ENCODE peak calls at places on chromosome 1, in four cellular contexts. X is WTC11, O is H1, G is K562. H is an unnamed sample.

GRCh38 chr1:29124366-29125236 is 898 bp upstream of the TMEM200B start:
- DNase-seq in X (peak; percentile 93), O (peak; percentile 93), G (peak; percentile 95), H (peak; percentile 96)

GRCh38 chr1:115908565-115909334 is 67.6 kb upstream of the SLC22A15 start:
- DNase-seq in X (no peak), O (no peak), G (no peak), H (no peak)

GRCh38 chr1:156420209-156421061 is 51.4 kb downstream of the RHBG start:
- DNase-seq in X (peak; percentile 64), O (peak; percentile 80), G (no peak), H (peak; percentile 68)

GRCh38 chr1:38029081-38029681 is 16.6 kb downstream of the UTP11 start:
- DNase-seq in X (peak; percentile 77), O (peak; percentile 77), G (peak; percentile 47), H (peak; percentile 87)

GRCh38 chr1:228367798-228368791 is 38.5 kb downstream of the TRIM11 start:
- DNase-seq in X (peak; percentile 48), O (no peak), G (peak; percentile 96), H (no peak)

GRCh38 chr1:4564083-4564482 is 90.3 kb upstream of the AJAP1 start:
- DNase-seq in X (no peak), O (no peak), G (no peak), H (no peak)

GRCh38 chr1:207404849-207405525 is 49.1 kb upstream of the CR2 start:
- DNase-seq in X (no peak), O (no peak), G (peak; percentile 70), H (peak; percentile 52)

GRCh38 chr1:67856921-67857320 is 23.7 kb upstream of the GNG12 start:
- DNase-seq in X (no peak), O (no peak), G (no peak), H (no peak)

GRCh38 chr1:109668123-109668800 is 405 bp downstream of the GSTM2 start:
- DNase-seq in X (no peak), O (no peak), G (peak; percentile 5), H (no peak)

GRCh38 chr1:53470155-53470554 is 11.0 kb downstream of the DMRTB1 start:
- DNase-seq in X (peak; percentile 98), O (peak; percentile 99), G (peak; percentile 84), H (no peak)

GRCh38 chr1:47659141-47659540 is 221.3 kb downstream of the FOXD2 start:
- DNase-seq in X (no peak), O (no peak), G (no peak), H (no peak)

GRCh38 chr1:10378071-10378841 is 20.6 kb upstream of the PGD start:
- DNase-seq in X (no peak), O (no peak), G (peak; percentile 49), H (no peak)

GRCh38 chr1:168834225-168834872 is 105.3 kb upstream of the DPT start:
- DNase-seq in X (no peak), O (no peak), G (no peak), H (no peak)

GRCh38 chr1:2091611-2092604 is 41.7 kb downstream of the PRKCZ start:
- DNase-seq in X (peak; percentile 83), O (peak; percentile 92), G (peak; percentile 82), H (no peak)

GRCh38 chr1:226126824-226127591 is 59.5 kb downstream of the ACBD3 start:
- DNase-seq in X (peak; percentile 25), O (no peak), G (no peak), H (no peak)

GRCh38 chr1:206684003-206684402 is 702 bp upstream of the MAPKAPK2 start:
- DNase-seq in X (no peak), O (no peak), G (no peak), H (no peak)

GRCh38 chr1:185467125-185467524 is 150.1 kb upstream of the IVNS1ABP start:
- DNase-seq in X (no peak), O (no peak), G (no peak), H (no peak)

GRCh38 chr1:185464788-185465187 is 147.7 kb upstream of the IVNS1ABP start:
- DNase-seq in X (no peak), O (no peak), G (no peak), H (no peak)

GRCh38 chr1:185459141-185459540 is 142.1 kb upstream of the IVNS1ABP start:
- DNase-seq in X (no peak), O (no peak), G (no peak), H (no peak)

GRCh38 chr1:185463433-185463832 is 146.4 kb upstream of the IVNS1ABP start:
- DNase-seq in X (no peak), O (no peak), G (no peak), H (no peak)

DNA sequence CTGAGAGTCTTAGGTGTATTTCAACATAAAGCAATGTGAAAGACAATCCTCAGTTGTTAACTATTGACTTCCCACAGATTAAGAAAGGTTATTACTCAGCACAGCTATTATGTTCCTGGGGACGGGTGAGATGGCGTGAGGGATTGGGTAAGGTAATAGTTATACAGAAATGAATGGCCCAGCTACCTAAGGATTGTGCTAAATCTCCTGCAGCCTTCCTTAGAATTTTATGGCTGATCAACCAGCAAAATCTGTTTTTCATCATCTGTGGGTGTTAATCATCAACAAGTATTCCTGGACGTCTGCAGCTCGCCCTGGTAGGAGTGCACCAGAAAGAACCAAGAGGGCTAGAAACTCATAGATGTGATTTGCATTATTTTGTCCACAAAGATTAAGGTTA is 146.0 kb upstream of the IVNS1ABP start:
- DNase-seq in X (no peak), O (no peak), G (no peak), H (no peak)
- TF ChIP-seq TEAD4 in X (no peak), O (no peak), G (no peak), H (no peak)

DNA sequence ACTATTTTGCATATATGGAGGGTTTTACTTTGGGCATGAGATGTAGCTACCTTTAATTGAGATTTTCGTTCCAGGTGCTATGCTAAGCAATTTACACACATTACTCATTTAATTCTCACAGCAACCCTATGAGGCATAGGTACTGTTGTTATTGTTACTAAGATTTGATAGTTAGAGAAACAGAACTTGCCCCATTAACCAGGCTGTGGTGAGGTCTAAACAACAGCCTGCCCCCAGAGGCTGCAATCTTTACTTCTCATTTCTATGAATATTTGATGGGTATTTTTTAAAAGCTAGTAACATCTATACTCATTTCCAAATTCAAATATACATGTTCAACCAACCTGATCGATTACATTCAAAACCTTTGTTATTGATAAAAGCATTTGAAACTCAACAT is 155.6 kb downstream of the GALNT2 start:
- DNase-seq in X (no peak), O (no peak), G (no peak), H (no peak)
- TF ChIP-seq TEAD4 in X (no peak), O (no peak), G (no peak), H (no peak)

GRCh38 chr1:173393655-173393993 is 83.5 kb upstream of the PRDX6 start:
- DNase-seq in X (no peak), O (no peak), G (no peak), H (no peak)
- TF ChIP-seq TEAD4 in X (no peak), O (no peak), G (no peak), H (no peak)

DNA sequence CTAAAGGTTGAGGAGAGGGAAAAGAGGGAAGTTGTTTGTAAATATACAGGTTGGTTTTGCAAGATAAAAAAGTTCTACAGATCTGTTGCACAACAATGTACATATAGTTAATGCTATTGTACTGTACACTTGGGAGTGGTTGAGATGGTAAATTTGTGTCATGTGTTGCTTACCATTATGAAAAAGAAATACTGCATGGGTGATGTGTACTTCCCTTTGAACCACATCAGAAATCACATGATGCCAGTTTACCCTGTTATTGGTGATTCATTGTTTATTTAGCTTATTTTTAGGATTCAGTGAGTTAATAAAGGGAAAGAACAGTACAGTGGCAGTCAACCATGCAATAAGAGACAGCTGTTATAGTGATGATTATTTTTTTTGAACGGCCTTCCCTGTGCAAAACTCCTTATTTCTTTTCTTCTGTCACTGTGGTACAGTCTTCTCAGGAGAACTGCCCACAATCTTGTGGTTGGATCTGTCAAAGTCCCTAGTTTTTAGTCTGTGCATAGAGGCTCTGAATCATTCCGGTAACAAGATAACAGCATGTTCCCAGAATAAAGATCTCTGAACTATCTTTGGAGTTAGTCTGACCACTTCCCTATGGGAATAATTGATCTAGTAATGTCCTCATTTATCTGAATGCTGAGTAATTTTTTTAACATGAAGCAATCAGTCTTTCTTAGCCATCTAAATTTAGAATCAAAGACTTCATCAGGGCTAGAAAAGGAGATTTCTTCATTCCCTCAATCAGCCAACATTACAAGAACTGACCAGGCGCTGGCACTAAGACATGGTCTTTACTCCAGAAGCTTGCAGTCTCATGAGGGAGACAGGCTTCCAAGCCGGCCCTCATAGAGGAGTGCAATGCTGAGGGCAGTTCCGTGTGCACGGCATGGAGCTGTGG is 84.2 kb downstream of the SH3GLB1 start:
- DNase-seq in X (no peak), O (peak; percentile 36), G (peak; percentile 22), H (no peak)
- TF ChIP-seq TEAD4 in X (no peak), O (no peak), G (peak; percentile 62), H (peak; percentile 78)

DNA sequence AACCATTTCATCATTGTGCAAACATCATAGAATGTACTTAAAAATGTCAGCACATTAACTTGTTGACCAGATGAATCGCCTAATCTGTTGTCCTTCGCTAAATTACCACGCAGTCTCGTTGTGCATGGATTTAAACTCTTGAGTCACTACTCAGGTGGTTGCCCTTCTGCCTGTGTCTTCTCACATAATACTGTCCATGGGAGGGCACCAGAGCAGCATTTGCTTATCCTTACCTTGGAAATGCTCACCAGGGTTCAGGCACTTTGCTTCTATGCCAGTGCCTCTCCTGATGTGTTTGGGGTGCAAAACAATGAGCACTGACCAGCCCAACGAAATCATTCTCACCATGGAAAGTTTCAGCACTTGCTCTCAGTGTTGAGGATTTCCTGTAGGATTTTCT is 559.9 kb downstream of the RWDD3 start:
- DNase-seq in X (peak; percentile 45), O (peak; percentile 50), G (no peak), H (no peak)
- TF ChIP-seq TEAD4 in X (no peak), O (no peak), G (no peak), H (no peak)

GRCh38 chr1:25066731-25067520 is 136.8 kb upstream of the RUNX3 start:
- DNase-seq in X (no peak), O (no peak), G (no peak), H (no peak)
- TF ChIP-seq TEAD4 in X (no peak), O (no peak), G (no peak), H (no peak)

GRCh38 chr1:19044471-19044870 is 88.0 kb upstream of the IFFO2 start:
- DNase-seq in X (no peak), O (no peak), G (no peak), H (peak; percentile 1)
- TF ChIP-seq TEAD4 in X (no peak), O (no peak), G (no peak), H (no peak)